ENCODE peak calls at places on chromosomes 4 and X, in eight cellular contexts. J is AG08396; K is substantia nigra; N is T-helper 9 cell; R is amygdala; A is amniotic epithelial cell; D is KBM-7; F is stimulated activated CD4-positive, alpha-beta T cell treated with anti-CD3 and anti-CD28 coated beads, Interleukin-1b, Interleukin-23, amount 100 ng/mL, for 1 hour. Y is an unnamed sample.

GRCh38 chrX:81301877-81302276 is 100.0 kb downstream of the SH3BGRL start:
- DNase-seq in J (no peak), K (no peak), D (no peak), A (peak), R (no peak), N (no peak), F (no peak), Y (no peak)

GRCh38 chr4:37976991-37977470 is 16.8 kb downstream of the PTTG2 start:
- DNase-seq in K (peak), F (peak), D (peak), J (peak), R (peak), A (peak), N (peak), Y (peak)

GRCh38 chr4:71009091-71009490 is 15.6 kb downstream of the DCK start:
- DNase-seq in A (peak), F (no peak), J (peak), D (no peak), K (no peak), R (no peak), N (no peak), Y (no peak)

GRCh38 chrX:110167952-110168451 is 149.9 kb downstream of the AMMECR1 start:
- DNase-seq in R (no peak), F (peak), A (no peak), K (peak), D (peak), N (peak), J (no peak), Y (peak)

GRCh38 chr4:7988437-7988836 is 48.8 kb upstream of the AFAP1 start:
- DNase-seq in A (peak), N (no peak), F (no peak), R (no peak), J (peak), K (no peak), D (no peak), Y (no peak)

GRCh38 chr4:77776182-77777134 is 42.7 kb downstream of the CNOT6L start:
- DNase-seq in D (no peak), A (peak), F (no peak), K (no peak), N (no peak), J (peak), R (no peak), Y (no peak)

GRCh38 chrX:22300130-22300529 is 27.4 kb downstream of the CBLL2 start:
- DNase-seq in R (no peak), D (peak), A (peak), K (no peak), J (peak), N (no peak), F (no peak), Y (no peak)

GRCh38 chrX:103356023-103356798 is at the start of gene TCEAL9:
- DNase-seq in F (no peak), R (no peak), N (no peak), A (peak), J (peak), D (no peak), K (peak), Y (no peak)

GRCh38 chrX:54043696-54044125 is 562 bp downstream of the PHF8 start:
- DNase-seq in N (peak), A (peak), F (no peak), R (no peak), D (no peak), J (peak), K (no peak), Y (peak)

GRCh38 chr4:95381843-95382580 is 166.8 kb downstream of the UNC5C start:
- DNase-seq in A (no peak), F (no peak), R (no peak), N (no peak), D (no peak), K (no peak), J (no peak), Y (no peak)

GRCh38 chrX:13345037-13345436 is 25.2 kb upstream of the ATXN3L start:
- DNase-seq in J (no peak), F (no peak), A (no peak), R (no peak), N (no peak), D (peak), K (no peak), Y (no peak)

Y was measured in T-helper 22 cell.